ENCODE peak calls at places on chromosomes 3 and 15, in ten cellular contexts. W, S, U, A, H, K, I, L, N and O are unnamed samples.

GRCh38 chr15:78316211-78317077 is 17.0 kb upstream of the SKIC8 start:
- DNase-seq in L (peak; percentile 28), S (peak; percentile 80), W (no peak), H (no peak), A (no peak), K (no peak), N (peak; percentile 56), I (no peak), U (no peak), O (no peak)

GRCh38 chr3:98732239-98733054 is 30.7 kb upstream of the ST3GAL6 start:
- DNase-seq in H (peak; percentile 50), U (no peak), L (peak; percentile 60), N (peak; percentile 52), I (no peak), K (peak; percentile 61), A (no peak), W (no peak), S (peak; percentile 84), O (no peak)

GRCh38 chr15:34753236-34753894 is 1.4 kb downstream of the GJD2 start:
- DNase-seq in H (peak; percentile 66), W (no peak), S (peak; percentile 79), U (no peak), K (peak; percentile 14), I (no peak), L (peak; percentile 65), A (peak; percentile 40), N (peak; percentile 52), O (no peak)

GRCh38 chr3:17116007-17116659 is 231.4 kb downstream of the PLCL2 start:
- DNase-seq in S (no peak), A (no peak), N (no peak), U (no peak), K (no peak), L (no peak), I (no peak), W (no peak), H (no peak), O (no peak)

GRCh38 chr15:29740692-29741311 is 81.5 kb downstream of the TJP1 start:
- DNase-seq in N (peak; percentile 15), H (no peak), I (no peak), A (no peak), S (no peak), W (no peak), L (peak; percentile 9), K (no peak), U (no peak), O (no peak)

GRCh38 chr3:125479091-125479490 is 40.9 kb downstream of the SNX4 start:
- DNase-seq in W (no peak), U (no peak), L (no peak), H (no peak), N (no peak), I (no peak), K (no peak), A (no peak), S (no peak), O (no peak)

GRCh38 chr3:21752749-21753347 is 1.8 kb upstream of the ZNF385D start:
- DNase-seq in I (no peak), W (no peak), S (peak; percentile 36), A (peak; percentile 40), H (no peak), U (no peak), N (peak; percentile 32), K (no peak), L (peak; percentile 15), O (no peak)

GRCh38 chr3:128787256-128788253 is 61.6 kb downstream of the RAB7A start:
- DNase-seq in L (peak; percentile 52), K (no peak), A (no peak), H (peak; percentile 78), N (peak; percentile 81), I (no peak), U (no peak), W (peak; percentile 17), S (peak; percentile 64), O (peak; percentile 20)

GRCh38 chr3:144989756-144990155 is 1018.1 kb downstream of the DIPK2A start:
- DNase-seq in U (no peak), L (peak; percentile 4), W (no peak), K (no peak), H (peak; percentile 1), S (no peak), N (no peak), A (no peak), I (no peak), O (no peak)

GRCh38 chr3:71641669-71642068 is 58.1 kb upstream of the FOXP1 start:
- DNase-seq in L (no peak), I (no peak), S (no peak), U (no peak), A (no peak), H (peak; percentile 49), W (no peak), N (peak; percentile 45), K (no peak), O (no peak)

GRCh38 chr3:10196389-10197052 is 31.8 kb downstream of the IRAK2 start:
- DNase-seq in S (peak; percentile 44), W (no peak), U (no peak), K (peak; percentile 60), H (no peak), L (no peak), I (no peak), A (no peak), N (peak; percentile 82), O (no peak)

GRCh38 chr3:14133188-14133800 is 8.4 kb downstream of the TMEM43 start:
- DNase-seq in U (no peak), H (no peak), A (no peak), N (no peak), I (no peak), K (no peak), W (no peak), S (no peak), L (no peak), O (no peak)

GRCh38 chr3:185353823-185354614 is 8.9 kb upstream of the MAP3K13 start:
- DNase-seq in A (no peak), W (peak; percentile 32), S (peak; percentile 86), N (peak; percentile 72), I (peak; percentile 26), H (no peak), K (peak; percentile 44), L (peak; percentile 91), U (peak; percentile 13), O (peak; percentile 34)

GRCh38 chr3:87575538-87575937 is 299.2 kb upstream of the POU1F1 start:
- DNase-seq in I (no peak), N (no peak), A (no peak), H (no peak), K (no peak), W (no peak), L (no peak), U (no peak), S (no peak), O (no peak)

GRCh38 chr3:171809513-171810277 is 588 bp downstream of the PLD1 start:
- DNase-seq in W (no peak), N (peak; percentile 94), S (peak; percentile 85), U (peak; percentile 46), I (peak; percentile 33), L (peak; percentile 81), A (peak; percentile 95), H (peak; percentile 84), K (peak; percentile 90), O (peak; percentile 29)

GRCh38 chr15:70101459-70102113 is 3.9 kb upstream of the TLE3 start:
- DNase-seq in W (no peak), U (no peak), S (peak; percentile 84), K (peak; percentile 31), I (no peak), H (peak; percentile 74), N (peak; percentile 91), L (peak; percentile 97), A (peak; percentile 42), O (no peak)

GRCh38 chr15:77483426-77483825 is 62.7 kb downstream of the HMG20A start:
- DNase-seq in K (no peak), L (no peak), S (peak; percentile 14), A (no peak), H (no peak), N (no peak), U (no peak), W (no peak), I (no peak), O (no peak)

GRCh38 chr3:57087361-57088092 is 27.1 kb downstream of the SPATA12 start:
- DNase-seq in K (no peak), S (no peak), N (no peak), I (no peak), W (no peak), H (no peak), A (no peak), L (no peak), U (no peak), O (no peak)